ENCODE peak calls at places on chromosomes 13 and 19, in four cellular contexts. E is left ventricle myocardium inferior, A is heart left ventricle, Y is Peyer's patch. O is an unnamed sample. For H3K4me1, the result is how much of the 10 kb centered on the place peaks cover.

GRCh38 chr13:42398542-42398941 is 126.6 kb downstream of the AKAP11 start:
- DNase-seq in Y (no peak), A (no peak), E (no peak), O (no peak)

GRCh38 chr19:50266896-50267295 is 62.3 kb downstream of the KCNC3 start:
- DNase-seq in A (no peak), E (no peak), Y (peak), O (peak)

GRCh38 chr19:1042689-1043511 is 3.0 kb downstream of the ABCA7 start:
- DNase-seq in A (no peak), Y (no peak), E (no peak), O (peak)

GRCh38 chr19:49680473-49681351 is 3.6 kb downstream of the PRMT1 start:
- DNase-seq in E (peak), Y (peak), A (peak), O (peak)

GRCh38 chr19:35155441-35155840 is 906 bp downstream of the FXYD5 start:
- DNase-seq in E (no peak), Y (no peak), A (no peak), O (no peak)

GRCh38 chr13:112651306-112651705 is 38.5 kb upstream of the ATP11A start:
- DNase-seq in E (no peak), Y (no peak), A (no peak), O (no peak)

GRCh38 chr13:38952827-38953226 is 37.8 kb downstream of the STOML3 start:
- DNase-seq in Y (no peak), E (no peak), A (no peak), O (no peak)

GRCh38 chr19:47097396-47098217 is 16.0 kb downstream of the ZC3H4 start:
- DNase-seq in E (peak), Y (no peak), A (peak), O (peak)

GRCh38 chr13:43354147-43354945 is 331.0 kb downstream of the DNAJC15 start:
- DNase-seq in Y (no peak), E (no peak), A (no peak), O (no peak)

GRCh38 chr13:74115138-74115537 is 19.1 kb downstream of the KLF12 start:
- DNase-seq in A (no peak), E (no peak), Y (no peak), O (no peak)

GRCh38 chr13:46386996-46387851 is at the start of gene RUBCNL:
- DNase-seq in E (peak), Y (peak), A (peak), O (peak)

GRCh38 chr13:89746554-89746953 is 1600.9 kb upstream of the MIR17HG start:
- DNase-seq in Y (no peak), E (no peak), A (no peak), O (no peak)

GRCh38 chr19:50478901-50479715 is 2.5 kb upstream of the GARIN5A start:
- DNase-seq in Y (no peak), A (no peak), E (no peak), O (no peak)

GRCh38 chr13:33197551-33197971 is 88.0 kb downstream of the STARD13 start:
- DNase-seq in Y (no peak), A (no peak), E (no peak), O (no peak)

GRCh38 chr13:65966991-65967451 is 1263.1 kb downstream of the PCDH9 start:
- DNase-seq in E (no peak), A (no peak), Y (no peak), O (no peak)

GRCh38 chr19:48619692-48620565 is 623 bp downstream of the SPHK2 start:
- DNase-seq in A (no peak), E (no peak), Y (no peak), O (no peak)

GRCh38 chr19:50679177-50680125 is 30.2 kb downstream of the C19orf81 start:
- DNase-seq in Y (peak), E (peak), A (peak), O (peak)

GRCh38 chr13:98476538-98476966 is 100.4 kb downstream of the STK24 start:
- DNase-seq in E (peak), A (peak), Y (peak), O (peak)

GRCh38 chr19:33175886-33176669 is 18.1 kb upstream of the LRP3 start:
- DNase-seq in Y (no peak), E (no peak), A (no peak), O (no peak)

GRCh38 chr19:47545061-47545948 is 27.6 kb downstream of the ZNF541 start:
- DNase-seq in Y (no peak), E (no peak), A (no peak), O (no peak)

GRCh38 chr13:57612568-57612967 is 19.0 kb upstream of the PCDH17 start:
- DNase-seq in Y (no peak), A (no peak), E (no peak), O (no peak)

GRCh38 chr13:23378009-23378632 is 55.4 kb downstream of the SACS start:
- DNase-seq in A (no peak), Y (peak), E (no peak), O (peak)

GRCh38 chr13:36420437-36420891 is 11.8 kb upstream of the CCNA1 start:
- DNase-seq in A (peak), E (peak), Y (peak), O (peak)

GRCh38 chr13:45396548-45397095 is 21.6 kb downstream of the SLC25A30 start:
- DNase-seq in E (no peak), A (no peak), Y (no peak), O (no peak)

GRCh38 chr13:38262211-38262610 is 87.4 kb upstream of the UFM1 start:
- DNase-seq in Y (no peak), A (no peak), E (no peak), O (no peak)

GRCh38 chr19:17522988-17523872 is 11.8 kb downstream of the PGLS start:
- DNase-seq in A (peak), Y (peak), E (peak), O (peak)

GRCh38 chr13:110617326-110618072 is 2.2 kb downstream of the NAXD start:
- DNase-seq in E (no peak), A (no peak), Y (peak), O (peak)

GRCh38 chr19:49552749-49553148 is 24.9 kb downstream of the RCN3 start:
- DNase-seq in E (no peak), Y (no peak), A (no peak), O (no peak)

GRCh38 chr13:51770160-51770559 is 33.8 kb downstream of the DHRS12 start:
- DNase-seq in Y (no peak), E (no peak), A (no peak), O (no peak)

GRCh38 chr19:3642987-3643386 is 16.4 kb upstream of the CACTIN start:
- DNase-seq in A (no peak), Y (no peak), E (no peak), O (no peak)

GRCh38 chr13:25406377-25406776 is 34.6 kb downstream of the ATP8A2 start:
- DNase-seq in Y (no peak), E (no peak), A (no peak), O (no peak)

GRCh38 chr19:16034958-16035560 is 41.2 kb upstream of the TPM4 start:
- DNase-seq in E (no peak), Y (peak), A (no peak), O (no peak)

GRCh38 chr19:2711175-2711936 is 8.9 kb upstream of the GNG7 start:
- DNase-seq in E (no peak), A (no peak), Y (peak), O (no peak)

GRCh38 chr19:48780684-48781391 is 25.5 kb downstream of the FGF21 start:
- DNase-seq in Y (peak), A (no peak), E (no peak), O (no peak)

GRCh38 chr19:43704002-43704705 is 11.7 kb upstream of the IRGC start:
- DNase-seq in A (no peak), Y (peak), E (no peak), O (peak)

GRCh38 chr19:47156861-47157454 is 26.3 kb downstream of the SAE1 start:
- DNase-seq in A (no peak), Y (no peak), E (no peak), O (no peak)

GRCh38 chr13:72505376-72505775 is 222.1 kb downstream of the MZT1 start:
- DNase-seq in E (no peak), A (no peak), Y (no peak), O (no peak)

GRCh38 chr13:72508392-72508791 is 219.0 kb downstream of the MZT1 start:
- DNase-seq in Y (no peak), E (no peak), A (no peak), O (no peak)

GRCh38 chr13:72506706-72507105 is 220.7 kb downstream of the MZT1 start:
- DNase-seq in A (no peak), E (no peak), Y (no peak), O (no peak)

GRCh38 chr13:72504026-72504925 is 223.2 kb downstream of the MZT1 start:
- DNase-seq in Y (no peak), A (no peak), E (no peak), O (no peak)

GRCh38 chr13:72507394-72508199 is 219.8 kb downstream of the MZT1 start:
- DNase-seq in Y (no peak), A (no peak), E (no peak), O (no peak)
- H3K4me1 ChIP-seq in Y (under half), A (under half), E (under half), O (under half)

GRCh38 chr13:27556109-27556508 is 64.2 kb downstream of the LNX2 start:
- DNase-seq in E (no peak), A (no peak), Y (no peak), O (no peak)
- TF ChIP-seq CTCF in E (peak), A (peak), Y (no peak), O (no peak)

DNA sequence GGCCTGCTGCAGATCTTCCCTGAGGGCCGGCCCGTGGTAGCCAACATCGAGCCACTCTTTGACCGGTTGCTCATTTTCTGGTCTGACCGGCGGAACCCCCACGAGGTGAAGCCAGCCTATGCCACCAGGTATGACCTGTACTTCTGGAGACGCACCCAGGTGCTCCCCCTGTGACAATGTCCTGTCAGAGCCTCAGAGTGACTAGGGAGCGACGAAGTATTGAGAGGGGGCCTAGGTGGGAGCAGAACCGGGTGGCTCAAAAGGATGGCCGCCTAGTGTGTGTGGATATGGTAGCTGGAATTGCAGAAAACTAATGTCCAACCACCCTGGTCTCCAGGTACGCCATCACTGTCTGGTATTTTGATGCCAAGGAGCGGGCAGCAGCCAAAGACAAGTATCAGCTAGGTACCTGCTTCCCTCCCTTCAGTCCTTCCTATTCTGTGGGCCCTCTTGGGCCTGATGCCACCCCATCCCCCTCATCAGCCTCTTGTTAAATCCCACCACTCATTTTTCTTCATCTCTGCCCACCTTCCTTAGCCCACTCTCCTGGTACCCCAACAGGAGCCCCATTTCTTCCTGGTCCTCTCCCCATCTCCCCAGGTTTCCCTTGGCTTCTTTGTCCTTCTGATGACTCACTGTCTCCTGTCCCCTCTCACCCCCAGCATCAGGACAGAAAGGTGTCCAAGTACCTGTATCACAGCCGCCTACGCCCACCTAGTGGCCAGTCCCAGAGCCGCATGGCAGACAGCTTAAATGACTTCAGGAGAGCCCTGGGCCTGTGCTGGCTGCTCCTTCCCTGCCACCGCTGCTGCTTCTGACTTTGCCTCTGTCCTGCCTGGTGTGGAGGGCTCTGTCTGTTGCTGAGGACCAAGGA is 8.4 kb downstream of the EGLN2 start:
- DNase-seq in E (no peak), A (no peak), Y (no peak), O (no peak)
- H3K4me3 ChIP-seq in E (peak), A (no peak), Y (no peak), O (no peak)

GRCh38 chr13:31350560-31350959 is 150.8 kb downstream of the B3GLCT start:
- DNase-seq in Y (no peak), A (no peak), E (no peak), O (no peak)
- H3K4me1 ChIP-seq in Y (under half), A (under half), E (under half), O (under half)

GRCh38 chr19:5434970-5435641 is 20.1 kb upstream of the ZNRF4 start:
- DNase-seq in Y (no peak), E (no peak), A (no peak), O (no peak)
- TF ChIP-seq CTCF in Y (no peak), E (no peak), A (no peak), O (no peak)

GRCh38 chr19:6958786-6959185 is 62.4 kb downstream of the MBD3L2B start:
- DNase-seq in A (no peak), E (no peak), Y (no peak), O (no peak)
- H3K4me3 ChIP-seq in A (no peak), E (no peak), Y (no peak), O (no peak)

DNA sequence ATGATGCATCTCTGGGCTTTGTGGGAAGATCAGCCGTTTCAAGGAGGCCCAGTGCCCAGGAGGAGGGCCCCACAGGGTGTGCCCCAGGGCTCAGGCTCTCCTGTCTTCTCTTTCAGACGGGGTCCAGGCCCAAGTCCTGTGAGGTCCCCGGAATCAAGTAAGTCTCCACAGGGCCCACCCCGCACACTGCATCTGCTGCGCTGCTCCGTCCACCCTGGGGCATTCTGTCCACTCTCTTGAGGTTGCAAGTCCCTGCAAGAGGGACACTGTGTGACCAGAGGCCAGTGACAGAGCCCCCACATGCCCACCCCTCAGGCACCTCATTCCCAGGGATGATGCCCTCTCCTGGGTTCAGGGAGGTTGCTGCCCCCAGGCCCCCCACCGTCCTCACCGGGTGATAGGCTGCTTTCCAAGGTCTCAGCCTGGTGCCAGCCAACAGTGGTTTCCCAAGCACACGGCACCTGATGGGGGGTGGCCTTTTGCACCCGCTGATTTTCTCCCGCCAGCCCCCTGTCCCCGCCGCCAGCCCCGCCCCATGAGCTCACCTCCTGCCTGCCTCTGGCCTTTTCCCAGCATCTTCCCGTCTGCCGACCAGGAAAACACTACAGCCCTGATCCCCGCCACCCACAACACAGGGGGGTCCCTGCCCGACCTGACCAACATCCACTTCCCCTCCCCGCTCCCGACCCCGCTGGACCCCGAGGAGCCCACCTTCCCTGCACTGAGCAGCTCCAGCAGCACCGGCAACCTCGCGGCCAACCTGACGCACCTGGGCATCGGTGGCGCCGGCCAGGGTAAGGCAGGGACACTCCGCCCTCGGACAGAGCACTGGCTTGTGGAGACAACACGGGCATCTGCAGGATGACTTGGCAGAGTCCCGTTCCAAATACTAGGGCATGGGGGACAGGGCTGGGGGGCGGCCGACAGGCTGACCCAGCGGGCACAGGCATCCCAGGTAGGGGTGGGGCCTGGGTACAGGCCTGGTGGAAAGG is 31.4 kb downstream of the COMP start:
- DNase-seq in E (no peak), A (no peak), Y (no peak), O (no peak)
- H3K4me1 ChIP-seq in E (under half), A (under half), Y (under half), O (under half)

GRCh38 chr19:38674388-38675133 is 27.1 kb downstream of the ACTN4 start:
- DNase-seq in A (peak), Y (no peak), E (no peak), O (no peak)

GRCh38 chr19:38675611-38676010 is 28.2 kb downstream of the ACTN4 start:
- DNase-seq in A (no peak), Y (peak), E (no peak), O (no peak)

GRCh38 chr19:38670921-38671398 is 23.5 kb downstream of the ACTN4 start:
- DNase-seq in Y (peak), E (no peak), A (no peak), O (no peak)

GRCh38 chr19:38671654-38672053 is 24.2 kb downstream of the ACTN4 start:
- DNase-seq in A (peak), E (no peak), Y (no peak), O (no peak)

DNA sequence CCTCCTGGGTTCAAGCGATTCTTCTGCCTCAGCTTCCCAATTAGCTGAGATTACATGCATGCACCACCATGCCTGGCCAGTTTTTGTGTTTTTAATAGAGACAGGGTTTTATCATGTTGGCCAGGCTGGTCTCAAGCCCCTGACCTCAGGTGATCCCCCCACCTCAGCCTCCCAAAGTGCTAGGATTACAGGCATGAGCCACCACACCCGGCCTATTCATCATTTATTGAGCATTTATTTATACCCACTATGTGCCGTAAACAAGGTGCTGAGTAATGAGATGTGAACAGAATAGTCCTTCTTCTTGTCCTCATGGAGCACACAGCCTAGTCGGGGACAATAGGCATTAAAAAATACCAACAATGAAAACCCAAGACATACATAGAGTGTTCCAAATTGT is 25.6 kb downstream of the ACTN4 start:
- DNase-seq in Y (no peak), A (no peak), E (no peak), O (no peak)
- TF ChIP-seq CTCF in Y (no peak), A (no peak), E (no peak), O (no peak)

DNA sequence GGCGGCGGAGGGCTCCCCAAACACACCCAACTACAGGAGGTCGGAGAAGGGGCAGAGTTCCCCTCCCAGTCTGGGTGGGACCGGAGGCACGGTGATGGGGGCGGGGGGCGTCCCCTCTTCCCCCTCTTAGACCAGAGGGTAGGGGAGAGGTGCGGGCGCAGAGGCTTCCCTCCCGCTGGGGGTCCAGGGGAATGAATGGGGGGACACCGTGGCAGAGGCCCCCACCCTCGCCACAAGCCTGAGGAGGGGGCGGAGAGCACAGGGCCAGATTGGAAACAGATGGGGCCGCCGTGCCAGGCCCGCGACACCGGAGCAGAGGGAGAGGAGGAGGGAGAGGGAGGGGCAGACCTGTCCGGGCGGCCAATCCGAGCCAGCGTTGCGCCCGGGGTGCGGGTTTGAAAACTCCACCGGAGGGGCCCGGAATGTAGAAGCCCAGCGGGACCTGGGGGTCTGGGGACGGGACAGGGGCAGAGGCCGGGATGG is 47.0 kb downstream of the PTPRS start:
- DNase-seq in A (no peak), Y (no peak), E (no peak), O (no peak)
- H3K4me3 ChIP-seq in A (peak), Y (peak), E (peak), O (peak)

O was measured in transverse colon.